ENCODE peak calls at places on chromosome 6, in eight cellular contexts. W is nephron progenitor cell; Z is CD4-positive, alpha-beta T cell; F is progenitor cell of endocrine pancreas; N is DND-41; X is AG04450; Y is A549; H is choroid plexus epithelial cell. A is an unnamed sample.

GRCh38 chr6:31529329-31530150 is 778 bp downstream of the MCCD1 start:
- DNase-seq in N (no peak), Y (no peak), H (no peak), Z (no peak), X (no peak), F (no peak), W (no peak), A (no peak)

GRCh38 chr6:167398214-167399050 is 73.5 kb downstream of the TTLL2 start:
- DNase-seq in N (no peak), Z (no peak), F (no peak), W (no peak), Y (no peak), H (no peak), X (no peak), A (no peak)

GRCh38 chr6:69976591-69977090 is 110.3 kb downstream of the COL19A1 start:
- DNase-seq in W (no peak), Z (no peak), X (no peak), Y (no peak), F (no peak), H (no peak), N (no peak), A (no peak)

GRCh38 chr6:87277123-87277522 is 45.3 kb upstream of the SMIM8 start:
- DNase-seq in Z (no peak), F (no peak), Y (no peak), N (no peak), W (no peak), X (no peak), H (peak), A (no peak)

GRCh38 chr6:158569036-158569435 is 9.1 kb downstream of the TMEM181 start:
- DNase-seq in H (no peak), W (no peak), F (no peak), X (no peak), Y (no peak), Z (no peak), N (no peak), A (no peak)

GRCh38 chr6:83702077-83702476 is 6.8 kb downstream of the SNAP91 start:
- DNase-seq in F (no peak), W (no peak), N (no peak), H (no peak), Y (no peak), Z (no peak), X (no peak), A (no peak)

GRCh38 chr6:49849121-49849907 is 17.0 kb downstream of the CRISP1 start:
- DNase-seq in Y (peak), H (peak), X (peak), W (peak), N (no peak), Z (no peak), F (no peak), A (no peak)

GRCh38 chr6:137219664-137220252 is 573 bp upstream of the IFNGR1 start:
- DNase-seq in Z (no peak), F (no peak), N (no peak), H (no peak), X (no peak), W (no peak), Y (no peak), A (no peak)

GRCh38 chr6:89553446-89553845 is 85.1 kb downstream of the LYRM2 start:
- DNase-seq in Y (no peak), Z (no peak), F (no peak), X (no peak), N (no peak), H (no peak), W (no peak), A (no peak)

GRCh38 chr6:219641-220198 is 72.6 kb upstream of the DUSP22 start:
- DNase-seq in Y (peak), H (peak), W (peak), N (no peak), X (no peak), F (no peak), Z (no peak), A (no peak)

GRCh38 chr6:4780360-4780812 is 4.2 kb downstream of the CDYL start:
- DNase-seq in X (no peak), Z (no peak), W (no peak), F (no peak), H (peak), N (no peak), Y (no peak), A (no peak)

GRCh38 chr6:97813881-97814280 is 530.9 kb upstream of the MMS22L start:
- DNase-seq in W (no peak), X (no peak), F (no peak), N (no peak), Z (no peak), H (no peak), Y (no peak), A (no peak)

GRCh38 chr6:45703041-45703739 is 312.5 kb downstream of the CLIC5 start:
- DNase-seq in N (no peak), Z (no peak), F (no peak), W (no peak), Y (no peak), H (peak), X (peak), A (no peak)

GRCh38 chr6:6701864-6702263 is 113.3 kb downstream of the LY86 start:
- DNase-seq in W (no peak), X (no peak), F (no peak), Z (no peak), N (peak), Y (no peak), H (no peak), A (no peak)

GRCh38 chr6:170110201-170111140 is 180.4 kb downstream of the DLL1 start:
- DNase-seq in H (no peak), W (no peak), F (no peak), Z (no peak), X (no peak), N (no peak), Y (no peak), A (no peak)

GRCh38 chr6:106118835-106119443 is 32.8 kb downstream of the PRDM1 start:
- DNase-seq in X (no peak), Y (no peak), W (no peak), F (no peak), N (peak), H (no peak), Z (no peak), A (peak)

GRCh38 chr6:31041372-31041974 is 31.2 kb downstream of the MUC22 start:
- DNase-seq in X (no peak), N (no peak), Y (peak), H (no peak), Z (no peak), W (no peak), F (no peak), A (no peak)

GRCh38 chr6:157267109-157267611 is 56.2 kb downstream of the TMEM242 start:
- DNase-seq in X (no peak), Z (no peak), F (no peak), H (no peak), Y (no peak), W (no peak), N (no peak), A (no peak)
- TF ChIP-seq CTCF in X (no peak), Z (no peak), F (no peak), H (no peak), Y (no peak), W (no peak), N (no peak), A (no peak)

GRCh38 chr6:39451831-39452230 is 129.3 kb upstream of the KCNK16 start:
- DNase-seq in X (no peak), W (no peak), Y (no peak), H (no peak), Z (no peak), N (peak), F (no peak), A (peak)
- TF ChIP-seq CTCF in X (peak), W (no peak), Y (no peak), H (peak), Z (no peak), N (peak), F (peak), A (peak)

DNA sequence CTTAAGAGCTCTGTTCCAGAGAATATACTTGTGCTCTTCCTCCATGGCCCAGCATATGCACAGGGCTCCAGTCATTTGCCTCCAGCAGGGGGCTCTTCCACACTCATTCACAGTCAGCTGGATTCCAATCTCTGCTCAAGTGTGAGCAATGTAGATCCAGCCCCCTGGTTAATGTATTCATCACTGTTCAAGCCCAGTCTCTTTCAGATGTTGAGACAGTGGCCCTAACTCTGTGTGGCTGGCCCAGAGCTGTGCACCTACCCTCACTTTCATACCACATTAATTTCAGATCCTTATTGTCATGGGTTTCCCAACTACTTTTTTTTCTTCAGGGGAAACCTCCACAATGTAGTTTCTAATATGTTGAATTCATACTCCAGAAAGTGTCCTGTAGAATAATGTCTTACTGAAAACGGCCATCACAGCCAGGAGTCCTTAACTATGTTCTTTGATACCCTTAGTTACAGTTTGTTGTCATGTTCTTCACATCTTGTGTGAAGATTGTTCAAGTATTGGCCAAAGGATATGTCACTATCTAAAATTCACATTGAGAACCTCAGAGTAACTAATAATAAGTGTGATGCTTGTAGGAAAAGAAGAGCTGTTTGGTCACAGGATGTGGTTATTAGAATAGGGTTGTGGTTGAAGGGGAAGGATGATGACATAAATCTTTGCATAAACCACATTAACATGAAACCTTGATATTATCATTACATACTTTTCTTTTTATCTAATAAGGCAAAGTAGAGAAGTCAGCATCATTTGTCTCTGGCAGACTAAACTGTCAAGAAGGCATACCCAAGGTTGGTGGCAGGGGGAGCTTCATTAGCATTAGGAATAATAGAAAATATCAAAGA is 14.4 kb upstream of the HLA-DQA1 start:
- DNase-seq in Z (peak), H (peak), F (peak), W (peak), N (peak), X (no peak), Y (no peak), A (peak)
- TF ChIP-seq CTCF in Z (peak), H (peak), F (peak), W (peak), N (peak), X (no peak), Y (no peak), A (peak)

GRCh38 chr6:28769626-28770402 is 154.0 kb downstream of the TRIM27 start:
- DNase-seq in H (peak), X (no peak), W (peak), N (no peak), F (no peak), Z (no peak), Y (peak), A (no peak)
- TF ChIP-seq CTCF in H (peak), X (peak), W (no peak), N (peak), F (peak), Z (no peak), Y (peak), A (no peak)

GRCh38 chr6:26607434-26608230 is 10.9 kb downstream of the ABT1 start:
- DNase-seq in Y (peak), X (peak), N (peak), F (peak), H (peak), W (peak), Z (peak), A (peak)
- TF ChIP-seq CTCF in Y (peak), X (peak), N (peak), F (peak), H (peak), W (peak), Z (peak), A (peak)

GRCh38 chr6:22737331-22737730 is 168.0 kb downstream of the HDGFL1 start:
- DNase-seq in F (peak), Z (no peak), X (no peak), H (peak), W (peak), Y (no peak), N (peak), A (no peak)
- TF ChIP-seq CTCF in F (peak), Z (no peak), X (peak), H (peak), W (peak), Y (peak), N (peak), A (no peak)

A was measured in activated CD8-positive, alpha-beta T cell treated with anti-CD3 and anti-CD28 coated beads for 36 hours.